ENCODE peak calls at places on chromosomes 13 and 19, in nine cellular contexts. K is AG09319, T is GM13977, R is D721Med, U is A549, S is keratinocyte, J is heart right ventricle, M is hepatocyte, N is lung. X is an unnamed sample.

GRCh38 chr13:39040206-39040605 is 1.9 kb downstream of the NHLRC3 start:
- DNase-seq in K (no peak), T (no peak), R (no peak), U (no peak), S (no peak), J (no peak), M (no peak), N (no peak), X (no peak)

GRCh38 chr19:39156230-39156890 is 30.8 kb downstream of the PAK4 start:
- DNase-seq in K (no peak), T (no peak), R (no peak), U (no peak), S (no peak), J (no peak), M (no peak), N (no peak), X (peak; percentile 18)

GRCh38 chr13:106104281-106104901 is 431.1 kb downstream of the EFNB2 start:
- DNase-seq in K (peak; percentile 4), T (no peak), R (no peak), U (peak; percentile 54), S (peak; percentile 64), J (no peak), M (peak; percentile 33), N (no peak), X (peak; percentile 95)

GRCh38 chr19:15702590-15702930 is 25.3 kb upstream of the OR10H2 start:
- DNase-seq in K (no peak), T (no peak), R (no peak), U (no peak), S (peak; percentile 21), J (peak; percentile 76), M (no peak), N (peak; percentile 74), X (no peak)

GRCh38 chr19:4737955-4738580 is 14.4 kb upstream of the DPP9 start:
- DNase-seq in K (no peak), T (no peak), R (no peak), U (no peak), S (no peak), J (no peak), M (no peak), N (no peak), X (no peak)

GRCh38 chr19:11848200-11848593 is 329 bp upstream of the ZNF439 start:
- DNase-seq in K (no peak), T (no peak), R (no peak), U (no peak), S (no peak), J (peak; percentile 10), M (no peak), N (no peak), X (no peak)

GRCh38 chr13:40118337-40118736 is 462.9 kb downstream of the COG6 start:
- DNase-seq in K (no peak), T (no peak), R (no peak), U (no peak), S (no peak), J (no peak), M (no peak), N (no peak), X (no peak)

GRCh38 chr19:42548545-42548944 is 20.3 kb upstream of the CEACAM1 start:
- DNase-seq in K (no peak), T (no peak), R (no peak), U (no peak), S (no peak), J (no peak), M (no peak), N (no peak), X (no peak)

GRCh38 chr19:34317311-34317927 is 47.6 kb upstream of the GPI start:
- DNase-seq in K (no peak), T (no peak), R (no peak), U (no peak), S (no peak), J (no peak), M (peak; percentile 27), N (no peak), X (no peak)

GRCh38 chr13:74978596-74978995 is 503.4 kb downstream of the TBC1D4 start:
- DNase-seq in K (no peak), T (no peak), R (no peak), U (no peak), S (no peak), J (no peak), M (no peak), N (no peak), X (no peak)

GRCh38 chr13:82879921-82880320 is 1002.4 kb downstream of the SLITRK1 start:
- DNase-seq in K (no peak), T (no peak), R (no peak), U (no peak), S (no peak), J (no peak), M (no peak), N (no peak), X (no peak)

GRCh38 chr19:29477831-29478577 is 47.8 kb upstream of the VSTM2B start:
- DNase-seq in K (no peak), T (no peak), R (no peak), U (no peak), S (no peak), J (no peak), M (no peak), N (peak; percentile 23), X (no peak)

GRCh38 chr19:40119380-40119779 is 28.6 kb upstream of the ZNF780A start:
- DNase-seq in K (no peak), T (no peak), R (no peak), U (no peak), S (no peak), J (no peak), M (no peak), N (no peak), X (no peak)

GRCh38 chr13:110799246-110800236 is 86.0 kb downstream of the ING1 start:
- DNase-seq in K (peak; percentile 59), T (no peak), R (no peak), U (no peak), S (no peak), J (no peak), M (peak; percentile 73), N (no peak), X (peak; percentile 66)

GRCh38 chr19:39021063-39021462 is 11.3 kb downstream of the FBXO27 start:
- DNase-seq in K (no peak), T (peak; percentile 55), R (no peak), U (no peak), S (no peak), J (no peak), M (no peak), N (no peak), X (no peak)

GRCh38 chr13:43546260-43546659 is 240.5 kb downstream of the ENOX1 start:
- DNase-seq in K (no peak), T (no peak), R (no peak), U (no peak), S (no peak), J (peak; percentile 65), M (no peak), N (no peak), X (no peak)

GRCh38 chr19:54518844-54519243 is 16.2 kb downstream of the LAIR2 start:
- DNase-seq in K (no peak), T (peak; percentile 60), R (no peak), U (no peak), S (no peak), J (no peak), M (no peak), N (no peak), X (no peak)

GRCh38 chr13:87280139-87280538 is 391.0 kb upstream of the SLITRK5 start:
- DNase-seq in K (no peak), T (no peak), R (no peak), U (no peak), S (no peak), J (no peak), M (no peak), N (no peak), X (no peak)

GRCh38 chr19:50328257-50329145 is 676 bp downstream of the KCNC3 start:
- DNase-seq in K (no peak), T (peak; percentile 66), R (no peak), U (no peak), S (no peak), J (peak; percentile 42), M (peak; percentile 46), N (no peak), X (no peak)
- TF ChIP-seq CTCF in K (no peak), T (peak; percentile 74), R (peak; percentile 22), U (peak; percentile 81), S (peak; percentile 19), J (no peak), M (no peak), N (no peak), X (peak; percentile 5)

DNA sequence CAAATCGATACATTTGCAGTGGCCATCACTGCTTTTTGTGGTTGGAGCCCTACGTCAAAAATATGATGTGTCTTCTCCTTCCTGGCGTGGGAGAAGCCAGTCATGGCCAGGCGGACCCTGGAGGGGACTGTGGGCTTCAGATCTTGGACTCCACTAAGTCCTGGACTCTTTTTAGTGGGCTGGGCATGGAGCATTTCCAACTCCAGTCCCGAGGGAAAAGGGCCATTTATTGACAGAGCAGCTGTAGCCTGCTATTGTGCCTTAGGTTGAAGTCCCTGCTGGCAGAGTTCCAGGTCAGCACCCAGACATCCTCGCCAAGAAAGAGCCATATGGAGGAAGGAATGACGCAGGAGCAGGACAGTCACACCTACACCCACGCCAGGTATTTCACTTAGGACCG is 179.2 kb upstream of the ZNF507 start:
- DNase-seq in K (no peak), T (no peak), R (no peak), U (no peak), S (no peak), J (no peak), M (no peak), N (peak; percentile 26), X (no peak)
- TF ChIP-seq CTCF in K (no peak), T (no peak), R (no peak), U (no peak), S (no peak), J (no peak), M (no peak), N (no peak), X (no peak)

DNA sequence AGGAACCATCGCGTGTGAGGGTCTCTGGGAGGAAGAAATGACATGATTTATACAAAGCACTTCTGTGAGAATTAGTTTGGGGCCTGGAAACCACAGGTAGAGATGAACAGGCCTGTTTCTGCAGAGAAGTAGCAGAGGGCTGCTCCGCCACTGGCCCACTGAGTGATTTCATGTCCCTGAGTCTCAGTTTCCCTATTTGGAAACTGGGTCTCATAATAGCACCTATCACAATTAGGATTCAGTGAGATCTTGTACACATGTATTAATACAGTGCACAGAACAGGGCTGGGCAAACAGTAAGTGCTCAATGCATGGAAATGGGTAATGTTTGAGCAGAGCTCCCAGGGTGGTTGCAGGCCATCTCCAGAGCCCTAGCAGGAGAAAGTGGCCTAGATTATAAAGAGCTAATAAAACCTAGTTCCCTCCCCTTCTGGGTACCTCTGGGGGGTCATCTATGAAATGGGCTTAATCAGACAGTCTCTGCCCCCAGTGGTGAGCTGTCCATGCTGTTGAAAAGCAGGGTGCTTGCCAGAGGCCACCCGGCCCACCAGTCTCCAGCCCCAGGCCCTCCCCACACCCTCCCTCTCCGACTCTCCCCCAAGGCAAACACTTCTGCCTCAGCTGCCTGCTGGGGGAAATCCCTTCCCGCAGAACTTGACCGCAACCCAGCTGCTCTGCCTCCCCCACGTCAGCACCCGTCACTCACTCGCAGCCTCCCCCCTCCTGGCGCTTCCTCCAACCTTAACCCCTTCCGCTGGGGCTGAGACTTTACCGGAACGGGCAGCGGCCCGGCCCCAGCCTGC is 4.5 kb downstream of the BCL3 start:
- DNase-seq in K (peak; percentile 92), T (peak; percentile 96), R (no peak), U (peak; percentile 93), S (no peak), J (peak; percentile 87), M (peak; percentile 92), N (peak; percentile 97), X (peak; percentile 98)
- TF ChIP-seq CTCF in K (no peak), T (no peak), R (no peak), U (no peak), S (no peak), J (no peak), M (no peak), N (no peak), X (peak; percentile 23)

GRCh38 chr13:41411536-41411935 is 45.8 kb upstream of the RGCC start:
- DNase-seq in K (peak; percentile 44), T (no peak), R (no peak), U (no peak), S (no peak), J (no peak), M (peak; percentile 55), N (no peak), X (peak; percentile 73)
- TF ChIP-seq CTCF in K (peak; percentile 52), T (peak; percentile 25), R (peak; percentile 6), U (peak; percentile 36), S (peak; percentile 68), J (no peak), M (peak; percentile 50), N (peak; percentile 18), X (peak; percentile 53)

X was measured in astrocyte of the spinal cord.